ENCODE peak calls at places on chromosomes 12 and 14, in eight cellular contexts. I is sigmoid colon, A is uterus, M is heart left ventricle, G is upper lobe of left lung, S is adrenal gland, X is lower leg skin, D is suprapubic skin. Q is an unnamed sample.

GRCh38 chr14:90423166-90423565 is 26.3 kb downstream of the CALM1 start:
- DNase-seq in M (no peak), X (no peak), A (no peak), G (no peak), I (peak), D (no peak), S (no peak), Q (no peak)

GRCh38 chr12:63103489-63104131 is 47.4 kb downstream of the AVPR1A start:
- DNase-seq in S (no peak), I (no peak), D (no peak), X (no peak), G (no peak), A (no peak), M (no peak), Q (no peak)

GRCh38 chr14:102819790-102820330 is 42.6 kb downstream of the TRAF3 start:
- DNase-seq in I (no peak), M (no peak), X (no peak), A (no peak), S (no peak), D (no peak), G (no peak), Q (no peak)

GRCh38 chr12:32217354-32218310 is 111.0 kb downstream of the BICD1 start:
- DNase-seq in I (no peak), M (no peak), A (no peak), G (peak), S (peak), X (peak), D (no peak), Q (peak)

GRCh38 chr12:7832059-7832696 is 40.5 kb downstream of the SLC2A14 start:
- DNase-seq in G (peak), M (peak), I (no peak), A (no peak), D (no peak), S (peak), X (no peak), Q (peak)

GRCh38 chr12:60947533-60947932 is 1312.7 kb upstream of the USP15 start:
- DNase-seq in M (no peak), A (no peak), D (no peak), X (no peak), S (no peak), I (no peak), G (no peak), Q (no peak)

GRCh38 chr12:127363392-127363791 is 903.6 kb upstream of the TMEM132C start:
- DNase-seq in A (no peak), D (no peak), I (no peak), M (no peak), X (no peak), G (no peak), S (no peak), Q (no peak)

GRCh38 chr12:71411635-71412034 is 28.0 kb upstream of the LGR5 start:
- DNase-seq in D (no peak), S (no peak), G (no peak), I (no peak), X (no peak), M (no peak), A (no peak), Q (no peak)

GRCh38 chr14:45364565-45364964 is 111.6 kb upstream of the MIS18BP1 start:
- DNase-seq in X (no peak), G (no peak), A (no peak), I (no peak), M (no peak), S (no peak), D (no peak), Q (no peak)

GRCh38 chr12:27463826-27464554 is 17.5 kb downstream of the SMCO2 start:
- DNase-seq in M (peak), X (no peak), S (peak), D (no peak), G (peak), I (peak), A (peak), Q (peak)

GRCh38 chr14:94823556-94824341 is 53.8 kb upstream of the GSC start:
- DNase-seq in A (no peak), G (no peak), M (no peak), I (no peak), S (no peak), X (no peak), D (no peak), Q (no peak)

GRCh38 chr14:98548071-98548686 is 723.8 kb downstream of the BCL11B start:
- DNase-seq in X (no peak), S (no peak), A (no peak), D (no peak), G (no peak), I (no peak), M (no peak), Q (no peak)

GRCh38 chr12:7079826-7080125 is 12.5 kb downstream of the C1R start:
- DNase-seq in S (no peak), M (no peak), A (no peak), D (no peak), I (no peak), G (no peak), X (no peak), Q (no peak)

GRCh38 chr12:62785941-62786559 is 148.9 kb downstream of the PPM1H start:
- DNase-seq in G (peak), D (no peak), X (no peak), M (peak), I (peak), S (peak), A (peak), Q (peak)

GRCh38 chr12:26271889-26272492 is 76.6 kb downstream of the SSPN start:
- DNase-seq in M (peak), D (no peak), I (peak), X (peak), G (peak), A (peak), S (peak), Q (peak)

GRCh38 chr12:95790912-95791849 is 617 bp upstream of the NTN4 start:
- DNase-seq in G (peak), S (peak), I (peak), D (no peak), X (no peak), A (no peak), M (peak), Q (peak)

GRCh38 chr12:116969615-116970575 is 59.1 kb downstream of the FBXW8 start:
- DNase-seq in D (no peak), I (peak), S (peak), M (peak), G (no peak), A (no peak), X (no peak), Q (no peak)

GRCh38 chr14:99792551-99793212 is 531 bp upstream of the EML1 start:
- DNase-seq in I (peak), M (no peak), X (no peak), A (peak), G (no peak), D (no peak), S (peak), Q (peak)

GRCh38 chr12:92457458-92458195 is 245.2 kb upstream of the PLEKHG7 start:
- DNase-seq in X (no peak), M (no peak), S (no peak), I (no peak), G (no peak), D (no peak), A (no peak), Q (no peak)

GRCh38 chr12:12896261-12896660 is 4.9 kb downstream of the GPRC5A start:
- DNase-seq in D (no peak), A (no peak), G (no peak), S (no peak), M (no peak), X (no peak), I (no peak), Q (no peak)

GRCh38 chr14:95200404-95200803 is 43.1 kb upstream of the DICER1 start:
- DNase-seq in I (no peak), M (no peak), S (no peak), A (no peak), X (no peak), D (no peak), G (peak), Q (no peak)

GRCh38 chr12:6539276-6540134 is 5.2 kb downstream of the GAPDH start:
- DNase-seq in G (no peak), M (no peak), A (no peak), X (no peak), I (peak), D (no peak), S (no peak), Q (no peak)

GRCh38 chr14:20798932-20799331 is 3.7 kb downstream of the RNASE1 start:
- DNase-seq in S (no peak), G (no peak), M (no peak), D (no peak), I (no peak), A (no peak), X (no peak), Q (no peak)

GRCh38 chr12:3225154-3225795 is 148.1 kb downstream of the TSPAN9 start:
- DNase-seq in D (no peak), G (no peak), A (no peak), I (no peak), S (no peak), M (no peak), X (no peak), Q (no peak)

GRCh38 chr12:99771659-99772058 is 124.1 kb downstream of the GARIN6 start:
- DNase-seq in D (no peak), X (no peak), I (no peak), M (no peak), G (no peak), S (no peak), A (no peak), Q (no peak)

GRCh38 chr14:77140343-77140936 is 1.2 kb downstream of the ZDHHC22 start:
- DNase-seq in D (no peak), G (no peak), A (no peak), S (no peak), M (no peak), X (no peak), I (no peak), Q (no peak)
- H3K4me3 ChIP-seq in D (peak), G (peak), A (peak), S (no peak), M (peak), X (no peak), I (no peak), Q (no peak)

GRCh38 chr14:105067140-105067968 is 2.1 kb upstream of the GPR132 start:
- DNase-seq in M (no peak), A (no peak), X (no peak), S (no peak), D (no peak), G (no peak), I (no peak), Q (no peak)

GRCh38 chr14:105064721-105065143 is 498 bp downstream of the GPR132 start:
- DNase-seq in S (no peak), X (no peak), M (no peak), G (peak), D (no peak), A (no peak), I (peak), Q (no peak)

GRCh38 chr14:105064001-105064400 is 1.2 kb downstream of the GPR132 start:
- DNase-seq in S (no peak), A (no peak), G (no peak), X (no peak), M (no peak), D (no peak), I (no peak), Q (no peak)

GRCh38 chr14:105066285-105067071 is 1.2 kb upstream of the GPR132 start:
- DNase-seq in A (no peak), X (no peak), D (peak), M (no peak), I (no peak), G (no peak), S (no peak), Q (no peak)

DNA sequence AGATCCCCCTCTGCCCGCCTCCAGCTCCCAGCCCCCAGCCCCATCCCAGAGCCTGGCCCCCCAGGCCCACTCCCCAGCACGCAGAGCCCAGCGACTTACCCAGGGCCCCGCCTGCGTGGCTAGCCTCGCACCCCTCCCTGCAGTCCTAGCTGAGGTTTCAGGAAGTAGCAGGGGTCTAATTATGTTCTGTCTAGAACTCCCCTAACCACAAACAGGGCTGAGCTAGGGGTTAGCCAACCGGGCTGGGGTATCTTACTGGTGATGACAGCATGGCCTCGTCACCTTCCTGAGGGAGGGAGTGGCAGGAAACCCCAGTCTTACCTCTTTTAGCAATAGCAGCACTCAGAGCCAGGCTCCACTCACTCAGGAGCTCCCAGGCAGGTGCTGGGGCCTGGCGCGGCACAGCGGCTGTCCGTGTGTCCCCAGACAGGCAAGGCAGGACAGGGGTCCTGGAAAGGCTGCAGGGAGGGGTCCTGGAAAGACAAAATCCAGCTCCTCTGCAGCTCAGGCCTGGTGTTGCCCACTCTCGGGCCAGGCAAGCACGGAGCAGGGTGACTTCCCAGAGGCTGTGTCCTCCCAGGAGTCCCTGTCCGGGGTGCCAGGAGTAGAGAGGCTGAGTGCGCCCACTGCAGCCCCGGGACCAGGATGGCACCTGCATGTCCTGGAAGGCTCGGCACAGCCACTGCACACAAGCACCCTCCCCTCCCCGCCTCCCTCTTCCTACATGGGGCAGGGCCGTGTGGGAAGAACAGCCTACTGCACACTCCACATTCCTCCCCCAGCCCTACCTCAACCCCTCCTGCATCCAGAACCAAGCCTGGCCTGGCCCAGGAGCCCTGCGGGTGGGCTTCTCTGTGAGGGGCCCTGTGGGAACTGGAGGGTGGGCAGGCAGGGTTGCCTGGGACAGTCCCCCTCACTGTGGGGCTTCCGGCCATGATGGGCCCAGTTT is at the start of gene GPR132:
- DNase-seq in S (no peak), D (peak), I (peak), X (no peak), A (no peak), G (peak), M (peak), Q (no peak)
- TF ChIP-seq POLR2A in S (peak), D (peak), I (no peak), X (no peak), A (no peak), G (peak), M (peak), Q (no peak)

DNA sequence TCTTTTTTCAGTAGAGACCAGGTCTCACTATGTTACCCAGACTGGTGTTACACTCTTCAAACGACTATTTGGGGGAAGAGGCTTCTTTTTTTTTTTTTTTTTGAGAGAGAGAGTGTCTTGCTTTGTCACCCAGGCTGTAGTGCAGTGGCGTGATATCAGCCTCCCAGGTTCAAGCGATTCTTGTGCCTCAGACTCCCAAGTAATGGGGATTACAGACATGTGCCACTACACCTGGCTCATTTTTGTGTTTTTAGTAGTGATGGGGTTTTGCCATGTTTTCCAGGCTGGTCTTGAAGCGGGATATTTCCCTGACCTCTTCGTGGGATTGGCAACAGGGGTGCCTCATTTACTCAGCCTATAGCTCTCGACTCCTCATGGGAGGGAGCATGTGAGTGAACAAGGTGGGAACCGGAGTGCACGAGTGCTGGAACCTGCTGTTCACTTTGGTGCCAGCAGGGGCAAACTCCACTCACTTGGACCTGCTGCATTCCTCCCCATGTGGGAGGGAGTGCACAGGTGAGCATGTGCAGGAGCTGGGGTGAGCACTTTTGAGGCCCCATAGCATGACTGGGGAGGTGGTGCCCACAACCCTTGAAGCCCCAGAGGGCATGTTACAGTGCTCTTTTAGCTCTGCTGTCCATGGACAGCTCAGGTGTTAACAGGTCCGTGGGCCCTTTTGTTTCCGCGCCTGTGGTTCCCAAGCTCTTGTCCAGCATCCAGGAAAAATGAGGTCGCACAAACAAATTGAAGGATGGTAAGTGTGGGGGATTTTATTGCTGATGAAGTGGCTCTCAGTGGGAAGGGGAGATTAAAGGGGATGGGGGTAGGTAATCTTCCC is 79.1 kb upstream of the HECTD1 start:
- DNase-seq in S (no peak), M (no peak), I (no peak), G (no peak), A (no peak), X (no peak), D (no peak), Q (peak)
- TF ChIP-seq CTCF in S (no peak), M (no peak), I (no peak), G (no peak), A (no peak), X (peak), D (peak), Q (peak)

GRCh38 chr12:97560359-97560758 is 97.8 kb downstream of the RMST start:
- DNase-seq in S (no peak), A (no peak), M (no peak), G (no peak), D (no peak), I (no peak), X (no peak), Q (no peak)

GRCh38 chr12:97557116-97557515 is 94.5 kb downstream of the RMST start:
- DNase-seq in G (no peak), X (no peak), A (no peak), S (no peak), I (no peak), M (no peak), D (no peak), Q (no peak)

GRCh38 chr12:97555547-97556200 is 93.1 kb downstream of the RMST start:
- DNase-seq in A (no peak), M (no peak), S (no peak), G (no peak), D (no peak), I (no peak), X (no peak), Q (no peak)

GRCh38 chr12:97552410-97553050 is 89.9 kb downstream of the RMST start:
- DNase-seq in I (no peak), G (peak), M (no peak), X (no peak), D (no peak), S (no peak), A (no peak), Q (no peak)

DNA sequence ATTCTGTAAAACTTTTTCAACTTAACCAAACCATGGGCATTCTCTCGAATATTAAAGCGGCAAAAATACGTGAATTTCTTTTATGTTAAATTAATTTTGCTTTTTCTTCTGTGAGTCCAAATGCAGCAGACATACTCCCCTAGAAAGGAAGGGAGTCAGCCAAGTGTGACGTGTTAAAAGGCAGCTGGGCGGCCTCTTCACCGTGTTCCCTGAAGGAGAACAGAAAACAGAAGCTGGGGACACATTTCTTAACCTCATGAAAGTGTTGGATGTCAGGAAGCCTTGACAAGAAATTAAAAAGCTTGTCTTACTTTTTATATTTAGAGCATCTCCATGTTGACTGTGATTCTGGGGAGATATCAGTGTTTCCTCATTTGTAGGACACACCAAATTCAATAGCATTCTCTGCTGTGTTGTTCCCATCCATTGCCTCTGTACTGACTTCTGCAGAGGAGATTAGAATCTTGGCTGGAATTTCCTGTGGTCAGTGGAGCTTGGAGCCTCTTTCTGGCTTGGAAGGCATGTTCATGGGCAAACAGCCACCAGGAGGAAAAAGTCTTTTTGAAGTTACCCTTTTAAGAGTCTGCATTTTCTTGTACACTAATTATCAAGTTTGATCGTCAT is 93.7 kb downstream of the RMST start:
- DNase-seq in G (peak), X (no peak), A (no peak), S (no peak), I (no peak), D (no peak), M (peak), Q (no peak)
- H3K4me3 ChIP-seq in G (no peak), X (no peak), A (no peak), S (no peak), I (no peak), D (no peak), M (no peak), Q (no peak)

GRCh38 chr12:49264466-49264872 is 413 bp upstream of the TUBA1C start:
- DNase-seq in X (no peak), I (no peak), G (no peak), A (no peak), S (no peak), D (no peak), M (no peak), Q (no peak)
- TF ChIP-seq POLR2A in X (no peak), I (no peak), G (peak), A (no peak), S (no peak), D (no peak), M (peak), Q (no peak)

GRCh38 chr14:56349942-56350341 is 229.7 kb upstream of the TMEM260 start:
- DNase-seq in A (no peak), D (no peak), X (no peak), M (no peak), I (no peak), S (no peak), G (no peak), Q (no peak)
- TF ChIP-seq CTCF in A (no peak), D (no peak), X (no peak), M (no peak), I (no peak), S (no peak), G (no peak), Q (no peak)

Q was measured in body of pancreas.